ENCODE peak calls at places on chromosome 18, in seven cellular contexts. G is amniotic stem cell, L is hippocampal formation, M is NCI-H1092, A is lower lobe of right lung, T is chondrocyte, S is upper lobe of right lung. R is an unnamed sample.

GRCh38 chr18:70446063-70446462 is 157.2 kb downstream of the SOCS6 start:
- DNase-seq in G (no peak), L (no peak), M (no peak), A (no peak), T (no peak), S (no peak), R (no peak)

GRCh38 chr18:32326450-32327309 is 136.8 kb downstream of the MEP1B start:
- DNase-seq in G (no peak), L (no peak), M (no peak), A (no peak), T (no peak), S (no peak), R (no peak)

GRCh38 chr18:36831139-36831538 is 2.2 kb downstream of the KIAA1328 start:
- DNase-seq in G (no peak), L (no peak), M (no peak), A (no peak), T (no peak), S (no peak), R (no peak)

GRCh38 chr18:5073026-5073944 is 123.8 kb downstream of the AKAIN1 start:
- DNase-seq in G (no peak), L (peak; percentile 49), M (peak; percentile 6), A (no peak), T (no peak), S (no peak), R (no peak)

GRCh38 chr18:10169064-10169562 is 255.3 kb downstream of the VAPA start:
- DNase-seq in G (peak; percentile 57), L (no peak), M (peak; percentile 8), A (no peak), T (no peak), S (no peak), R (no peak)

GRCh38 chr18:59613903-59614302 is 83.3 kb downstream of the CCBE1 start:
- DNase-seq in G (no peak), L (no peak), M (no peak), A (no peak), T (no peak), S (no peak), R (no peak)

GRCh38 chr18:59907660-59908059 is 7.9 kb downstream of the PMAIP1 start:
- DNase-seq in G (no peak), L (no peak), M (no peak), A (no peak), T (no peak), S (no peak), R (no peak)

GRCh38 chr18:9885170-9886004 is at the start of gene TXNDC2:
- DNase-seq in G (no peak), L (no peak), M (no peak), A (no peak), T (no peak), S (no peak), R (no peak)

GRCh38 chr18:22060361-22060760 is 109.0 kb upstream of the GATA6 start:
- DNase-seq in G (no peak), L (no peak), M (no peak), A (no peak), T (no peak), S (no peak), R (no peak)

GRCh38 chr18:35707674-35708073 is 126.1 kb downstream of the GALNT1 start:
- DNase-seq in G (no peak), L (no peak), M (no peak), A (no peak), T (no peak), S (no peak), R (no peak)

GRCh38 chr18:43122955-43123354 is 7.5 kb upstream of the RIT2 start:
- DNase-seq in G (no peak), L (no peak), M (no peak), A (no peak), T (no peak), S (no peak), R (no peak)

R was measured in hypothalamus.